ENCODE peak calls at places on chromosomes 12 and 14, in six cellular contexts. Z is MM.1S, B is hepatocyte, I is AG04450, N is tibial nerve, G is progenitor cell of endocrine pancreas. T is an unnamed sample.

GRCh38 chr14:29906256-29906885 is 21.3 kb downstream of the PRKD1 start:
- DNase-seq in Z (no peak), B (no peak), I (peak; percentile 15), N (no peak), G (no peak), T (no peak)

GRCh38 chr12:44334347-44334746 is 498.5 kb downstream of the TMEM117 start:
- DNase-seq in Z (no peak), B (no peak), I (no peak), N (no peak), G (no peak), T (no peak)

GRCh38 chr14:31718585-31718984 is 157.4 kb downstream of the NUBPL start:
- DNase-seq in Z (no peak), B (no peak), I (no peak), N (no peak), G (no peak), T (no peak)

GRCh38 chr14:93042968-93043940 is 72.5 kb downstream of the ITPK1 start:
- DNase-seq in Z (no peak), B (peak; percentile 90), I (no peak), N (no peak), G (no peak), T (peak; percentile 74)

GRCh38 chr12:41965996-41966395 is 178.7 kb downstream of the GXYLT1 start:
- DNase-seq in Z (no peak), B (no peak), I (no peak), N (no peak), G (no peak), T (no peak)

GRCh38 chr14:59086241-59086899 is 102.1 kb upstream of the DAAM1 start:
- DNase-seq in Z (no peak), B (no peak), I (peak; percentile 8), N (no peak), G (no peak), T (no peak)

GRCh38 chr12:128797119-128798118 is 26.3 kb downstream of the SLC15A4 start:
- DNase-seq in Z (no peak), B (no peak), I (peak; percentile 15), N (no peak), G (no peak), T (no peak)

GRCh38 chr12:39103552-39104165 is 198.3 kb upstream of the CPNE8 start:
- DNase-seq in Z (peak; percentile 59), B (peak; percentile 86), I (no peak), N (peak; percentile 37), G (no peak), T (no peak)

GRCh38 chr14:25090716-25091454 is 40.9 kb upstream of the STXBP6 start:
- DNase-seq in Z (no peak), B (peak; percentile 82), I (no peak), N (no peak), G (no peak), T (no peak)

GRCh38 chr14:44988694-44989093 is 26.7 kb downstream of the TOGARAM1 start:
- DNase-seq in Z (no peak), B (no peak), I (no peak), N (no peak), G (no peak), T (peak; percentile 25)

GRCh38 chr12:13175499-13175898 is 21.0 kb upstream of the EMP1 start:
- DNase-seq in Z (no peak), B (peak; percentile 35), I (no peak), N (no peak), G (no peak), T (no peak)

DNA sequence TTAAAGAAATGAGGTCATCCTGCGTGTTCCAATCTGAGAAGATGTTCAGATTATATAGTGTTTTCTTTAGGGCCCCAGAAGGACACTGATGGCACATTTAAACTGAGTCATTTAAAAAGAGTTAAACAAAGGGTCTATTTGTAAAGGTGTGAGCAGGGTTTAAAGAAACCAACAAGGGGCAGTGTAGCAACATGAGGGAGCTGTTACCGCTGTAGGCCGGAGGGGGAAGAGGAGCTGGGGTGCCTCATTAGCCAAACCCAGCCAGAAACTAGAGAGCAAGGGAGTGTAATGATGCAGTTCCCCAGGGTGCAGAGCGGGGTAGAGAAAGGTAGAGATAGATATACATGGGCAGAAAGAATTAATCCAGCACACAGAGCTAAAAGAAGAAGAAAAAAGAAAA is 160.4 kb downstream of the TBX5 start:
- DNase-seq in Z (no peak), B (no peak), I (no peak), N (no peak), G (no peak), T (no peak)
- TF ChIP-seq CTCF in Z (no peak), B (peak; percentile 14), I (peak; percentile 27), N (no peak), G (peak; percentile 21), T (no peak)

DNA sequence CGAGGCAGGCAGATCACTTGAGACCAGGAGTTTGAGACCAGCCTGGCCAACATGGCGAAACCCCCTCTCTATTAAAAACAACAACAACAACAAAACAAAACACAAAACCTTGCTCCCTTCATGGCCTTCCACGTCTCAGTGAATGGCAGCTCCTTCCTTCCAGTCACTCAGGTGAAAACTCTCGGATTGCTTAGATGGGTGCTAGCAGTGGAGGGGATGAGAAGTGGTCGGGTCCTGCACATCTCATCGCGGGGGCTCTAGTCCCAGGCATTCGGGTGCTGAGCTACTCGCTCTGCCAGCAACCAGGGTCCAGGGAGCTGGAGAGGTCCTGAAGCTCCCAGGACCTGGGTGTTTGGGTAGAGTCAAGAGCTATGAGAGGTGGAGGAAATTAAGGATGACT is 7.7 kb downstream of the SLC6A13 start:
- DNase-seq in Z (no peak), B (no peak), I (no peak), N (no peak), G (no peak), T (no peak)
- TF ChIP-seq CTCF in Z (no peak), B (no peak), I (no peak), N (no peak), G (no peak), T (no peak)

GRCh38 chr14:94564381-94564780 is 3.1 kb downstream of the SERPINA4 start:
- DNase-seq in Z (no peak), B (no peak), I (no peak), N (no peak), G (no peak), T (no peak)

GRCh38 chr14:94561656-94562010 is 391 bp downstream of the SERPINA4 start:
- DNase-seq in Z (no peak), B (no peak), I (no peak), N (no peak), G (no peak), T (no peak)

GRCh38 chr14:94560782-94561655 is at the start of gene SERPINA4:
- DNase-seq in Z (no peak), B (peak; percentile 40), I (no peak), N (no peak), G (no peak), T (no peak)

GRCh38 chr14:94562019-94562418 is 777 bp downstream of the SERPINA4 start:
- DNase-seq in Z (peak; percentile 9), B (no peak), I (no peak), N (no peak), G (no peak), T (no peak)

DNA sequence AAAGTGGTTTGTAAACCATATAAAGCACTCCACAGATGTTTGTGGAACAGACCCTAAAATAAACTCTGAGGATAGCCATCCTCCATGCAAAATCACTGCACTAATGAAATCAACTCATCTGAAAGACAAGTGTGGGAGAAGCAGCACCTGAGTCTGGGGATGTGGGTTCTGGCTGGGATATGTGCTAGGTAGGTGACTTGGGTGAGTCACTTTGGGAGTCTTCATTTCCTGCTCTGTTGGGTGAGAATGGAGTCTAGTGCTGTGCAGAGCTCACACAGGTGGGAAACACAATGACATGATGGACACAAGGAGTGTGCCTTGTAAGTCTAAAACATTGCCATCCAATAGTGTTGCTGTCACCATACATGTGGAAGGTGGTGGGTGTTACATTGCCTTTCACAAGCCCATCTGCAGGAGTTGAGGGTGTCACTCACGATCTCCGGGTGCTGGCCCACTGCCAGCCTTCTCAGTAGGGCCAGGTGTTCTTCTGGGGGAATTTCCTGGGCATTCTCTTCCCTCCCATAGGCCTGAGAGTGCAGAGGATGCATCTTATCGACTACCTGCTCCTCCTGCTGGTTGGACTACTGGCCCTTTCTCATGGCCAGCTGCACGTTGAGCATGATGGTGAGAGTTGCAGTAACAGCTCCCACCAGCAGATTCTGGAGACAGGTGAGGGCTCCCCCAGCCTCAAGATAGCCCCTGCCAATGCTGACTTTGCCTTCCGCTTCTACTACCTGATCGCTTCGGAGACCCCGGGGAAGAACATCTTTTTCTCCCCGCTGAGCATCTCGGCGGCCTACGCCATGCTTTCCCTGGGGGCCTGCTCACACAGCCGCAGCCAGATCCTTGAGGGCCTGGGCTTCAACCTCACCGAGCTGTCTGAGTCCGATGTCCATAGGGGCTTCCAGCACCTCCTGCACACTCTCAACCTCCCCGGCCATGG is 2.0 kb downstream of the SERPINA4 start:
- DNase-seq in Z (no peak), B (no peak), I (no peak), N (no peak), G (no peak), T (no peak)
- TF ChIP-seq CTCF in Z (no peak), B (no peak), I (no peak), N (no peak), G (no peak), T (no peak)

GRCh38 chr14:82854131-82854530 is 1320.5 kb upstream of the SEL1L start:
- DNase-seq in Z (no peak), B (no peak), I (no peak), N (no peak), G (no peak), T (no peak)
- TF ChIP-seq CTCF in Z (no peak), B (no peak), I (no peak), N (no peak), G (peak; percentile 37), T (no peak)

DNA sequence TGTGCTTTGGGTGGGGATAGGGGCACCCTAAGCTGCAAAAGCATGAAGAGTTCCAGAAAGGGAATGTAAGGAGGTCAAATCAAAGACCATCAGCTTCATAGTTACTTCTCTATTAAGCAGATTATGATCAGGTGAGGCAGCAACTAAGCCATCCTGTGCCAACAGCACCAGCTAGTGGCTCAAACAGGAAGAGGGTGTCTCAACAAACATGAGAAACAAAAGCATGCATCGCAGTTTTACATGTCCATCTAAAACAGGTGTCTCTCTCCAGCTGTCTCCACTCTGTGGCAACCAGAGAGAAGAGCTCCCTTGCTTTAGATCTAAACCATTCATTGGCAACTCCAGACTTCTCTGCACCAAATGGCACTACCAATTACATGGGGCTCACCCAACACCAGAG is 52.9 kb downstream of the ACTN1 start:
- DNase-seq in Z (no peak), B (no peak), I (no peak), N (no peak), G (no peak), T (no peak)
- TF ChIP-seq CTCF in Z (peak; percentile 21), B (peak; percentile 19), I (peak; percentile 55), N (no peak), G (peak; percentile 28), T (peak; percentile 28)

DNA sequence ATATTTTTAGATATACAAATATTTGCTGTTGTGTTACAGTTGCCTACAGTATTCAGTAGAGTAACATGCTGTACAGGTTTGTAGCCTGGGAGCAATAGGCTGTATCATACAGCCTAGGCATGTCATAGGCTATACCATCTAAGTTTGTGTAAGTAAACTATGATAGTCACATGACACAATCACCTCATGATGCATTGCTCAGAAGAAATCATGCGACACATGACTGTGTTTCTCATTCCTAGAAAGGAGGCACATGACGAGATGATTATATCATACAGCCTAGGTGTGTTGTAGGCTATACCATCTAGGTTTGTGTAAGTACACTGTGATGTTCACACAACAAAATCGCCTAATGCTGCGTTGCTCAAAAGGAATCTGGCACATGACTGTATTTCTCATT is 31.9 kb downstream of the NOPCHAP1 start:
- DNase-seq in Z (no peak), B (no peak), I (no peak), N (no peak), G (no peak), T (no peak)
- TF ChIP-seq CTCF in Z (no peak), B (no peak), I (no peak), N (no peak), G (no peak), T (no peak)